ENCODE peak calls at places on chromosomes 4 and X, in six cellular contexts. O, K, P, M, W and A are unnamed samples.

GRCh38 chr4:106548446-106549044 is 180.0 kb upstream of the GIMD1 start:
- DNase-seq in W (no peak), P (no peak), O (no peak), M (no peak), K (no peak), A (no peak)

GRCh38 chr4:108331905-108332632 is 163.3 kb upstream of the LEF1 start:
- DNase-seq in W (no peak), O (no peak), M (no peak), P (no peak), K (no peak), A (no peak)

GRCh38 chr4:76960014-76960413 is 10.5 kb downstream of the SEPTIN11 start:
- DNase-seq in W (peak), K (no peak), O (no peak), P (no peak), M (peak), A (no peak)

GRCh38 chr4:100516225-100516624 is 1.6 kb downstream of the EMCN start:
- DNase-seq in O (no peak), K (no peak), M (no peak), W (no peak), P (no peak), A (no peak)

GRCh38 chr4:170089743-170090666 is at the start of gene AADAT:
- DNase-seq in W (peak), P (peak), M (no peak), K (peak), O (peak), A (peak)

GRCh38 chrX:136879001-136879667 is 1.4 kb downstream of the RBMX start:
- DNase-seq in M (no peak), K (no peak), W (no peak), O (no peak), P (no peak), A (no peak)

GRCh38 chr4:137212601-137213000 is 319.7 kb downstream of the PCDH18 start:
- DNase-seq in K (no peak), M (no peak), O (no peak), W (no peak), P (no peak), A (no peak)

GRCh38 chr4:163564221-163564720 is 69.8 kb downstream of the TMA16 start:
- DNase-seq in P (no peak), K (no peak), W (no peak), M (no peak), O (no peak), A (no peak)

GRCh38 chr4:153259679-153260078 is 55.4 kb downstream of the TRIM2 start:
- DNase-seq in P (no peak), K (no peak), W (no peak), M (no peak), O (no peak), A (no peak)

GRCh38 chr4:87445964-87446363 is 23.6 kb downstream of the NUDT9 start:
- DNase-seq in M (no peak), K (no peak), O (no peak), W (no peak), P (no peak), A (no peak)

GRCh38 chr4:71186566-71187398 is 152.0 kb upstream of the SLC4A4 start:
- DNase-seq in P (no peak), O (no peak), K (no peak), M (no peak), W (no peak), A (no peak)

GRCh38 chrX:40922307-40922706 is 162.9 kb upstream of the USP9X start:
- DNase-seq in O (no peak), M (no peak), P (peak), K (peak), W (peak), A (no peak)

GRCh38 chr4:37188100-37188499 is 56.4 kb upstream of the NWD2 start:
- DNase-seq in W (peak), M (no peak), O (peak), K (peak), P (peak), A (no peak)

GRCh38 chr4:73851293-73851692 is 1.8 kb upstream of the PF4V1 start:
- DNase-seq in K (no peak), O (no peak), W (no peak), P (no peak), M (no peak), A (no peak)
- TF ChIP-seq JUND in K (no peak), O (no peak), W (no peak), P (no peak), M (no peak), A (no peak)

GRCh38 chr4:140809671-140810070 is 53.5 kb upstream of the TBC1D9 start:
- DNase-seq in O (no peak), K (no peak), W (no peak), P (no peak), M (no peak), A (no peak)
- TF ChIP-seq JUND in O (no peak), K (no peak), W (no peak), P (no peak), M (no peak), A (no peak)

DNA sequence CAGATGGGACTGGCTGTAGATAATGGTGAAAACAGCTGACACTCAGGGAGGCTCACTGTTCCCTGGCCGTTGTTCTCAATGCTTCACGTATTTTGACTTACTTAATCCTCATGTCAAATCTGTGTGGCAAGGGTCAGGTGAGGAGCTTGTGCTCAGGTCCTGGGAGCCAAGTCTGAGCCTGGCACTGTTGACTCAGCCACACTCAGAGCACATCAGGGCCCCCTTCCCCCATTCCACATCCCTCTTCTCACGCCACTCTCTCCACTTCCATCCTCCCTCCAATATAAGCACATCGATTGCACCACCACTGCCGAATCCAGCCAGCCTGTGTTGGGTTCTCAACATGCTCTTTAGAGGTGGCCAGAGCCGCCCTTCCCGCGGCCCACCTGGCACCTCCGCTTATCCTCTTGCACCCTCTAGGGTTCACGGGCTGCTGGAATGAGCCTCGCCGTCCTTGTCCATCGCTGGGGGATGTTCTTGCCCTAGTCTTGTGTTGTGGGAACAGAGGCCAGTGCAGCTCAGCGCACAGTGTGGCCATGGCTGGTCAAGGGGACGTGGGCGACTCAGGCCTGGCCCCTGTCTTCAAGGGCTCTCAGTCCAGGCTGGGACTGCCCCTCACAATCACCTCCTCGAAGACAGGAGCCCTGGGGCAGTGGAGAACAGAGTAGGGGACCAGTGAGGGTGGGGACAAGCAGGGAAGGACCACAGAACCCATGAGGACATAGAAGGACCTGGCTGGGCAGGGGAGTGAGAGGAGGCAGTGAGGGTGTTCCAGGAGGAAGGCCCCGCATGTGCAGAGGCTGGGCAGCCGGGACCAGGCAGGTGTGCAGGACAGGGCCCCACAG is 40.3 kb downstream of the EVC start:
- DNase-seq in K (no peak), M (no peak), P (no peak), W (no peak), O (no peak), A (no peak)
- TF ChIP-seq JUND in K (no peak), M (no peak), P (no peak), W (no peak), O (no peak), A (no peak)

DNA sequence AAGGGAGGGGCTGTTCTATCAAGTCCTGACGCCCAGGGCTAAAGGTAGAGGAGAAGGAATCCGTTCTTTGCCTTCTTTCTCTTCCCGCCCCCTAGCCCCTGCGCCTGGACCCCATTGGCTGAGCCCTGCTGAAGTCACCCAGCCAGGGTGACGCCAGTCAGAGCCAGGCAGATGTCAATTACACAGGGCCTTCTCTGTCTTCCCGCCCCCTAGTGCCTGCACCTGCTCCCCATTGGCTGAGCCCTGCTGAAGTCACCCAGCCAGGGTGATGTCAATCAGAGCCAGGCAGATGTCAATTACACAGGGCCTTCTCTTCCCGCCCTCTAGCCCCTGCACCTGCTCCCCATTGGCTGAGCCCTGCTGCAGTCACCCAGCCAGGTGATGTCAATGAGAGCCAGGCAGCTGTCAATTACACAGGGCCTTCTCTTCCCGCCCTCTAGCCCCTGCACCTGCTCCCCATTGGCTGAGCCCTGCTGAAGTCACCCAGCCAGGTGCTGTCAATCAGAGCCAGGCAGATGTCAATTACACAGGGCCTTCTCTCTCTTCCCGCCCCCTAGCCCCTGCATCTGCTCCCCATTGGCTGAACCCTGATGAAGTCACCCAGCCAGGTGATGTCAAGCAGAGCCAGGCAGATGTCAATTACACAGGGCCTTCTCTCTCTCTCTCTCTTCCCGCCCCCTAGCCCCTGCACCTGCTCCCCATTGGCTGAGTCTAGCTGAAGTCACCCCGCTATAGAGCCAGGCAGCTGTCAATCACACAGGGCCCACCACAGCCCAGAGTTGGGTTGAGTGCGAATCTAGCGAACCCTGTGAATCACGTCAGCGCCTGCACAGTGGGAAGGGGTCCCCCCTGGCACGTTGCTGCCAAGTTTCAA is 46.4 kb downstream of the ASMT start:
- DNase-seq in P (peak), O (peak), M (peak), K (peak), W (peak), A (peak)
- TF ChIP-seq JUND in P (no peak), O (peak), M (no peak), K (no peak), W (no peak), A (no peak)

DNA sequence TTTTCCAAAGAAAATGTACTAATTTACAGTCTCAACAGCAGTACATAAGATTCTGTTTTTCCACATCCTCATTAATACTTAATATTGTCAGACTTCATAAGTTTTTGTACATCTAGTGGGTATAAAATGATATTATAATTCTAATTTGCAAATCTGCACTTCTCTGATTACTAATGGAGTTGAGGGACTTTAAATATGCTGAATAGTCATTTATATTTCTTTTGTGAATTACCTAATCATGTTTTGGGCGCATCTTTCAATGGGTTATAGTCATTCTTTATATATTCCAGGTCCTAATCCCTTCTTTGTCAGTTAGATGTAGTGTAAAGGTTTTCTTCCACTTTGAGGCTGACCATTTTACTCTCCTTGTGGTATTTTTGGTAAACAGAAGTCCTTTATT is 96.1 kb downstream of the KDR start:
- DNase-seq in O (no peak), M (no peak), P (no peak), K (no peak), W (no peak), A (no peak)
- TF ChIP-seq JUND in O (no peak), M (no peak), P (no peak), K (no peak), W (no peak), A (no peak)